ENCODE peak calls at places on chromosomes 2 and 18, in four cellular contexts. F is amniotic stem cell; D is effector memory CD8-positive, alpha-beta T cell; C is upper lobe of right lung. N is an unnamed sample.

GRCh38 chr2:37857485-37858196 is 67.4 kb upstream of the RMDN2 start:
- DNase-seq in C (no peak), F (peak), D (no peak), N (no peak)

GRCh38 chr18:79530821-79531220 is 135.1 kb downstream of the NFATC1 start:
- DNase-seq in F (no peak), D (no peak), C (peak), N (no peak)

GRCh38 chr2:17918789-17919188 is 40.3 kb downstream of the KCNS3 start:
- DNase-seq in F (no peak), D (no peak), C (no peak), N (no peak)

GRCh38 chr2:28346587-28346986 is 46.1 kb upstream of the FOSL2 start:
- DNase-seq in F (no peak), C (peak), D (no peak), N (no peak)

GRCh38 chr2:40243581-40243980 is 208.3 kb downstream of the SLC8A1 start:
- DNase-seq in C (no peak), D (no peak), F (peak), N (no peak)

GRCh38 chr18:59308201-59309014 is 10.0 kb downstream of the CPLX4 start:
- DNase-seq in F (no peak), D (peak), C (peak), N (no peak)

GRCh38 chr2:65054749-65055426 is 1.3 kb upstream of the CEP68 start:
- DNase-seq in C (no peak), D (no peak), F (no peak), N (no peak)

GRCh38 chr18:56927795-56928194 is 219.1 kb upstream of the BOD1L2 start:
- DNase-seq in F (no peak), D (no peak), C (no peak), N (no peak)

GRCh38 chr2:84022810-84023431 is 436.2 kb downstream of the SUCLG1 start:
- DNase-seq in D (no peak), C (no peak), F (peak), N (no peak)

GRCh38 chr2:235570256-235570655 is 76.4 kb downstream of the AGAP1 start:
- DNase-seq in C (no peak), D (no peak), F (no peak), N (no peak)

GRCh38 chr2:75870133-75870532 is 159.4 kb upstream of the GCFC2 start:
- DNase-seq in F (no peak), C (no peak), D (no peak), N (no peak)

GRCh38 chr2:167506395-167506794 is 618.1 kb downstream of the XIRP2 start:
- DNase-seq in D (no peak), C (no peak), F (no peak), N (no peak)

GRCh38 chr2:33104726-33105125 is 158.0 kb downstream of the LTBP1 start:
- DNase-seq in C (no peak), D (no peak), F (no peak), N (no peak)

GRCh38 chr2:240703417-240704341 is 12.0 kb downstream of the AQP12A start:
- DNase-seq in D (no peak), C (no peak), F (no peak), N (no peak)

GRCh38 chr18:54247488-54248175 is 21.7 kb upstream of the POLI start:
- DNase-seq in D (no peak), F (no peak), C (no peak), N (no peak)

GRCh38 chr2:21276163-21276562 is 152.4 kb downstream of the TDRD15 start:
- DNase-seq in F (no peak), D (no peak), C (no peak), N (no peak)

GRCh38 chr18:2540575-2540974 is 30.7 kb downstream of the METTL4 start:
- DNase-seq in D (no peak), C (no peak), F (no peak), N (no peak)

GRCh38 chr2:119940856-119941255 is 72.0 kb upstream of the EPB41L5 start:
- DNase-seq in D (no peak), C (no peak), F (no peak), N (no peak)

GRCh38 chr2:196275646-196276352 is 104.4 kb upstream of the STK17B start:
- DNase-seq in F (no peak), D (no peak), C (no peak), N (no peak)

GRCh38 chr18:7524786-7525185 is 42.3 kb upstream of the PTPRM start:
- DNase-seq in C (no peak), D (no peak), F (no peak), N (no peak)

GRCh38 chr2:41321341-41321740 is 726.5 kb upstream of the PKDCC start:
- DNase-seq in D (no peak), C (no peak), F (no peak), N (no peak)

GRCh38 chr18:42274488-42275137 is 319.6 kb downstream of the PIK3C3 start:
- DNase-seq in F (no peak), D (no peak), C (no peak), N (no peak)

GRCh38 chr2:33457588-33458247 is 18.7 kb upstream of the RASGRP3 start:
- DNase-seq in F (no peak), D (no peak), C (no peak), N (no peak)

GRCh38 chr2:64298161-64298560 is 153.9 kb upstream of the PELI1 start:
- DNase-seq in C (no peak), D (no peak), F (no peak), N (peak)

GRCh38 chr2:239168575-239168974 is 232.2 kb downstream of the HDAC4 start:
- DNase-seq in D (no peak), F (no peak), C (peak), N (no peak)

GRCh38 chr2:220147186-220147585 is 519.8 kb downstream of the SLC4A3 start:
- DNase-seq in C (no peak), F (no peak), D (no peak), N (no peak)

GRCh38 chr2:225889452-225889851 is 489.9 kb downstream of the NYAP2 start:
- DNase-seq in C (no peak), F (peak), D (no peak), N (no peak)

GRCh38 chr2:179486969-179487752 is 222.5 kb upstream of the SESTD1 start:
- DNase-seq in C (no peak), F (no peak), D (no peak), N (no peak)

GRCh38 chr2:232522014-232522854 is 2.0 kb downstream of the PRSS56 start:
- DNase-seq in F (no peak), C (peak), D (peak), N (no peak)

GRCh38 chr2:16273111-16273510 is 332.8 kb downstream of the MYCN start:
- DNase-seq in C (no peak), F (no peak), D (no peak), N (no peak)

GRCh38 chr2:54514819-54515569 is 58.9 kb downstream of the SPTBN1 start:
- DNase-seq in D (no peak), C (no peak), F (no peak), N (no peak)

GRCh38 chr2:46146866-46147502 is 150.2 kb upstream of the EPAS1 start:
- DNase-seq in C (no peak), D (no peak), F (no peak), N (no peak)

N was measured in NK-92 treated with Interleukin-12 subunit alpha and Interleukin-12 subunit beta, amount 100 ng/mL, for 24 hours.